ENCODE peak calls at places on chromosomes 11 and 22, in nine cellular contexts. B, A, T, K, C, M, L, W and N are unnamed samples. For H3K36me3, the result is how much of the 10 kb centered on the place peaks cover.

GRCh38 chr22:30212363-30212995 is 34.1 kb downstream of the LIF start:
- DNase-seq in B (peak), A (peak), T (no peak), K (no peak), C (peak), M (no peak), L (peak), W (peak), N (peak)

GRCh38 chr11:126544311-126545056 is 189.0 kb downstream of the ST3GAL4 start:
- DNase-seq in B (no peak), A (no peak), T (no peak), K (no peak), C (peak), M (peak), L (peak), W (peak), N (no peak)

GRCh38 chr11:88484873-88485621 is 147.5 kb upstream of the CTSC start:
- DNase-seq in B (no peak), A (peak), T (no peak), K (no peak), C (peak), M (peak), L (no peak), W (no peak), N (no peak)

GRCh38 chr11:97454988-97455387 is 1065.2 kb downstream of the JRKL start:
- DNase-seq in B (no peak), A (no peak), T (no peak), K (no peak), C (peak), M (peak), L (no peak), W (peak), N (no peak)

GRCh38 chr11:57761301-57762234 is at the start of gene CTNND1:
- DNase-seq in B (peak), A (peak), T (peak), K (peak), C (peak), M (peak), L (peak), W (peak), N (peak)

GRCh38 chr11:103582351-103582909 is 454.0 kb upstream of the DDI1 start:
- DNase-seq in B (no peak), A (no peak), T (no peak), K (no peak), C (no peak), M (no peak), L (no peak), W (no peak), N (no peak)

GRCh38 chr22:44892803-44893730 is 116.7 kb downstream of the PHF21B start:
- DNase-seq in B (no peak), A (no peak), T (no peak), K (no peak), C (no peak), M (no peak), L (no peak), W (no peak), N (no peak)

GRCh38 chr11:43504316-43504950 is 145.7 kb downstream of the TTC17 start:
- DNase-seq in B (peak), A (peak), T (no peak), K (no peak), C (peak), M (peak), L (no peak), W (no peak), N (no peak)

GRCh38 chr11:93541884-93542752 is 1.1 kb downstream of the SMCO4 start:
- DNase-seq in B (peak), A (no peak), T (peak), K (peak), C (peak), M (peak), L (peak), W (peak), N (peak)

GRCh38 chr22:30031328-30031727 is 48.9 kb upstream of the HORMAD2 start:
- DNase-seq in B (no peak), A (no peak), T (no peak), K (no peak), C (no peak), M (no peak), L (no peak), W (no peak), N (no peak)

GRCh38 chr22:19887251-19887985 is 32.7 kb upstream of the GNB1L start:
- DNase-seq in B (no peak), A (no peak), T (peak), K (no peak), C (no peak), M (no peak), L (no peak), W (no peak), N (no peak)
- H3K27ac ChIP-seq in B (no peak), A (no peak), T (no peak), K (no peak), C (no peak), M (no peak), L (no peak), W (no peak), N (peak)

GRCh38 chr11:31493235-31493634 is 16.2 kb downstream of the IMMP1L start:
- DNase-seq in B (no peak), A (no peak), T (no peak), K (no peak), C (no peak), M (no peak), L (no peak), W (no peak), N (no peak)

GRCh38 chr11:31492320-31492913 is 17.0 kb downstream of the IMMP1L start:
- DNase-seq in B (no peak), A (no peak), T (no peak), K (no peak), C (peak), M (no peak), L (no peak), W (peak), N (no peak)

GRCh38 chr11:31487848-31488247 is 21.6 kb downstream of the IMMP1L start:
- DNase-seq in B (peak), A (peak), T (no peak), K (no peak), C (peak), M (peak), L (no peak), W (peak), N (no peak)
- TF ChIP-seq CTCF in B (no peak), A (peak), T (peak), K (peak), C (peak), M (peak), L (no peak), W (peak), N (no peak)

GRCh38 chr11:8767466-8768142 is 85.0 kb downstream of the RPL27A start:
- DNase-seq in B (no peak), A (no peak), T (no peak), K (no peak), C (no peak), M (no peak), L (no peak), W (peak), N (no peak)
- H3K36me3 ChIP-seq in B (under half), A (under half), T (under half), K (under half), C (under half), M (under half), L (under half), W (under half), N (under half)

GRCh38 chr11:73335204-73335923 is 27.3 kb downstream of the ARHGEF17 start:
- DNase-seq in B (peak), A (peak), T (peak), K (peak), C (peak), M (peak), L (peak), W (no peak), N (peak)
- H3K27ac ChIP-seq in B (no peak), A (peak), T (peak), K (peak), C (peak), M (peak), L (peak), W (peak), N (peak)

GRCh38 chr11:1048375-1049070 is 12.0 kb upstream of the MUC6 start:
- DNase-seq in B (no peak), A (no peak), T (no peak), K (no peak), C (no peak), M (no peak), L (no peak), W (no peak), N (no peak)
- TF ChIP-seq CTCF in B (no peak), A (no peak), T (no peak), K (no peak), C (no peak), M (no peak), L (no peak), W (no peak), N (no peak)

GRCh38 chr11:9396310-9396709 is 11.9 kb downstream of the IPO7 start:
- DNase-seq in B (no peak), A (no peak), T (no peak), K (no peak), C (no peak), M (no peak), L (no peak), W (peak), N (no peak)
- H3K36me3 ChIP-seq in B (under half), A (under half), T (under half), K (under half), C (under half), M (under half), L (under half), W (under half), N (under half)

GRCh38 chr22:23403720-23404688 is 176.1 kb downstream of the IGLL1 start:
- DNase-seq in B (peak), A (no peak), T (no peak), K (no peak), C (no peak), M (no peak), L (peak), W (no peak), N (no peak)

GRCh38 chr22:23401111-23401909 is 178.8 kb downstream of the IGLL1 start:
- DNase-seq in B (no peak), A (no peak), T (no peak), K (no peak), C (peak), M (no peak), L (peak), W (peak), N (no peak)

GRCh38 chr22:23403152-23403719 is 176.9 kb downstream of the IGLL1 start:
- DNase-seq in B (no peak), A (no peak), T (no peak), K (no peak), C (no peak), M (no peak), L (peak), W (no peak), N (no peak)

GRCh38 chr22:23401910-23402274 is 178.2 kb downstream of the IGLL1 start:
- DNase-seq in B (no peak), A (no peak), T (no peak), K (no peak), C (no peak), M (no peak), L (no peak), W (no peak), N (no peak)

GRCh38 chr22:23402275-23403151 is 177.6 kb downstream of the IGLL1 start:
- DNase-seq in B (peak), A (peak), T (no peak), K (no peak), C (peak), M (peak), L (peak), W (peak), N (peak)
- H3K27ac ChIP-seq in B (no peak), A (peak), T (no peak), K (no peak), C (no peak), M (no peak), L (no peak), W (peak), N (no peak)

GRCh38 chr11:36237341-36237740 is 51.9 kb downstream of the COMMD9 start:
- DNase-seq in B (no peak), A (no peak), T (no peak), K (no peak), C (no peak), M (no peak), L (no peak), W (no peak), N (no peak)

GRCh38 chr11:36235750-36236149 is 53.5 kb downstream of the COMMD9 start:
- DNase-seq in B (no peak), A (no peak), T (no peak), K (no peak), C (peak), M (no peak), L (no peak), W (peak), N (no peak)

GRCh38 chr11:36231300-36231699 is 57.9 kb downstream of the COMMD9 start:
- DNase-seq in B (no peak), A (no peak), T (no peak), K (no peak), C (peak), M (no peak), L (no peak), W (peak), N (no peak)

GRCh38 chr11:36234825-36235224 is 54.4 kb downstream of the COMMD9 start:
- DNase-seq in B (no peak), A (no peak), T (no peak), K (no peak), C (no peak), M (no peak), L (no peak), W (no peak), N (no peak)

GRCh38 chr11:36233226-36233625 is 56.0 kb downstream of the COMMD9 start:
- DNase-seq in B (no peak), A (no peak), T (no peak), K (no peak), C (peak), M (no peak), L (no peak), W (peak), N (no peak)
- TF ChIP-seq CTCF in B (no peak), A (no peak), T (no peak), K (no peak), C (no peak), M (no peak), L (no peak), W (no peak), N (no peak)

GRCh38 chr11:121550247-121551132 is 97.7 kb upstream of the SORL1-AS1 start:
- DNase-seq in B (no peak), A (no peak), T (no peak), K (no peak), C (no peak), M (no peak), L (no peak), W (no peak), N (no peak)
- H3K36me3 ChIP-seq in B (under half), A (under half), T (under half), K (under half), C (under half), M (under half), L (under half), W (under half), N (under half)